ENCODE peak calls at places on chromosomes 7 and 10, in six cellular contexts. D, T, Z, M, O and K are unnamed samples.
A peak's percentile ranks its signal among the peaks of the same experiment; 100 is the strongest.

GRCh38 chr7:22724861-22725260 is 2.1 kb upstream of the IL6 start:
- DNase-seq in M (no peak), D (no peak), O (no peak), T (no peak), Z (peak; percentile 17), K (no peak)

GRCh38 chr7:99374121-99375064 is at the start of gene ARPC1B:
- DNase-seq in T (peak; percentile 89), D (peak; percentile 91), O (peak; percentile 87), Z (peak; percentile 85), M (peak; percentile 68), K (peak; percentile 82)

GRCh38 chr7:132495931-132496330 is 80.3 kb downstream of the PLXNA4 start:
- DNase-seq in M (no peak), D (no peak), O (no peak), T (no peak), Z (no peak), K (no peak)

GRCh38 chr7:134996097-134996550 is 9.8 kb downstream of the AGBL3 start:
- DNase-seq in T (peak; percentile 93), D (no peak), Z (peak; percentile 26), O (no peak), M (no peak), K (no peak)

GRCh38 chr7:2821161-2821841 is 22.8 kb downstream of the GNA12 start:
- DNase-seq in Z (peak; percentile 80), D (no peak), T (peak; percentile 63), O (peak; percentile 67), M (no peak), K (peak; percentile 57)

GRCh38 chr10:43128331-43128730 is 9.9 kb upstream of the CSGALNACT2 start:
- DNase-seq in Z (no peak), D (no peak), M (no peak), O (no peak), T (no peak), K (no peak)

GRCh38 chr7:116354171-116354545 is 143.8 kb downstream of the TES start:
- DNase-seq in T (no peak), O (no peak), Z (peak; percentile 99), D (peak; percentile 44), M (peak; percentile 59), K (no peak)

GRCh38 chr10:61890430-61890829 is 11.1 kb upstream of the ARID5B start:
- DNase-seq in O (no peak), Z (no peak), T (no peak), M (no peak), D (no peak), K (no peak)

GRCh38 chr7:149823631-149824199 is 14.5 kb upstream of the ZNF862 start:
- DNase-seq in M (no peak), Z (no peak), T (no peak), D (no peak), O (no peak), K (peak; percentile 7)

GRCh38 chr7:84145892-84146291 is 48.7 kb downstream of the SEMA3A start:
- DNase-seq in Z (no peak), T (no peak), D (no peak), M (no peak), O (no peak), K (no peak)

GRCh38 chr10:129568562-129569344 is 101.7 kb downstream of the MGMT start:
- DNase-seq in Z (no peak), T (no peak), O (peak; percentile 27), M (no peak), D (no peak), K (no peak)

GRCh38 chr10:100827819-100828743 is 82.7 kb downstream of the PAX2 start:
- DNase-seq in T (peak; percentile 58), D (no peak), M (no peak), Z (no peak), O (no peak), K (peak; percentile 46)
- H3K4me3 ChIP-seq in T (peak overlapping the region; percentile 60), D (peak overlapping the region; percentile 2), M (peak overlapping the region; percentile 24), Z (no peak overlapping the region), O (no peak overlapping the region), K (peak overlapping the region; percentile 30)

GRCh38 chr7:143388051-143388450 is 6.9 kb downstream of the ZYX start:
- DNase-seq in D (no peak), T (no peak), O (no peak), M (no peak), Z (no peak), K (no peak)

GRCh38 chr7:143384741-143385631 is 3.8 kb downstream of the ZYX start:
- DNase-seq in M (peak; percentile 50), T (no peak), Z (peak; percentile 64), D (peak; percentile 51), O (no peak), K (no peak)

GRCh38 chr7:143384148-143384547 is 3.0 kb downstream of the ZYX start:
- DNase-seq in O (no peak), M (no peak), Z (peak; percentile 60), T (no peak), D (no peak), K (peak; percentile 6)

GRCh38 chr7:143387156-143387975 is 6.2 kb downstream of the ZYX start:
- DNase-seq in M (no peak), T (no peak), D (peak; percentile 30), O (no peak), Z (no peak), K (peak; percentile 60)

GRCh38 chr7:143385891-143386781 is 5.0 kb downstream of the ZYX start:
- DNase-seq in M (no peak), T (no peak), D (peak; percentile 70), Z (peak; percentile 53), O (no peak), K (peak; percentile 52)
- H3K4me3 ChIP-seq in M (no peak overlapping the region), T (no peak overlapping the region), D (no peak overlapping the region), Z (no peak overlapping the region), O (no peak overlapping the region), K (no peak overlapping the region)

DNA sequence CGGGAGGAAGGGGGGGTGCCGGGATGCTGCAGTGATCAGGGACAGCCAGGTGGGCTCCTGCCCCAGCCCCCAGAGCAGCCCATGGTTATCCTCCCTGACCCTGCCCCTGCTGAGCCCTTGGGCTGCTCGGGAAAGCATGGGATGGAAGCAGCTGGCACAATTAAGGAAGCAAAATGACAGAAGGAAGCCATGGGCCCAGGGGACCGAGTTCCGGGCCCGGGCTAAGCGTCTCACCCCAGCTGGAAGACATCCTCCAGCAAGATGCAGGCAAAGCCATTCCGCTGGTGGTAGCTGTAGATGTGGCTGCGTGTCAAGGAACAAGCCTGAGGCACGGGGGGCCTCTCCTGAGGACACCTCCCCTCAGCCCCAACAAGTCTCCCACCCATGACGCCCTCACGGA is 1.1 kb downstream of the ATG9B start:
- DNase-seq in Z (no peak), M (no peak), D (no peak), O (no peak), T (no peak), K (no peak)
- H3K4me3 ChIP-seq in Z (no peak overlapping the region), M (no peak overlapping the region), D (no peak overlapping the region), O (no peak overlapping the region), T (no peak overlapping the region), K (no peak overlapping the region)

GRCh38 chr10:35639651-35640311 is 2.3 kb downstream of the FZD8 start:
- DNase-seq in D (peak; percentile 38), Z (peak; percentile 43), M (peak; percentile 16), O (no peak), T (no peak), K (peak; percentile 61)

GRCh38 chr10:35640951-35641429 is 1.1 kb downstream of the FZD8 start:
- DNase-seq in Z (peak; percentile 88), T (peak; percentile 88), D (peak; percentile 63), O (peak; percentile 83), M (peak; percentile 55), K (peak; percentile 77)

GRCh38 chr10:35641430-35642015 is 573 bp downstream of the FZD8 start:
- DNase-seq in T (peak; percentile 38), M (no peak), O (peak; percentile 48), Z (peak; percentile 49), D (no peak), K (no peak)

GRCh38 chr10:35639021-35639521 is 3.0 kb downstream of the FZD8 start:
- DNase-seq in M (no peak), O (no peak), Z (no peak), D (no peak), T (no peak), K (no peak)

DNA sequence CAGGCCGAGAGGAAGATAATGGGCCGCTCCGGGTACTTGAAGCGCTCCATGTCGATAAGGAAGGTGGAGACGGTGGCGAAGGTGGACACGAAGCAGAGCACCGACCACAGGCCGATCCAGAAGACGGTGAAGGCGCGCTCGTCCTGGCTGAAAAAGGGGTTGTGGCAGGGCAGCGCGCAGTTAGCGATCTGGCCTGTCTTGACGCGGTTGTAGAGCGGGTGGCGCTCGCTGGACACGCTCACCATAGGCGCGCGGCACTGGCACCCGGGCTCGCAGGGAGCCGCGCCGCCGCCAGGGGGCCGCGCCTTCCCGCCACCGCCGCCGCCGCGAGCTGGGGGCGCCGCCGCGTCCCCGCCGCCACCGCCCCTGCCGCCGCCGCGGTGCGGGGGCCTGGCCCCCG is 1.6 kb downstream of the FZD8 start:
- DNase-seq in T (peak; percentile 69), Z (peak; percentile 76), M (peak; percentile 42), D (peak; percentile 64), O (peak; percentile 65), K (peak; percentile 87)
- H3K4me3 ChIP-seq in T (peak overlapping the region; percentile 48), Z (peak overlapping the region; percentile 58), M (peak overlapping the region; percentile 37), D (peak overlapping the region; percentile 36), O (no peak overlapping the region), K (peak overlapping the region; percentile 68)

GRCh38 chr10:115981056-115981455 is 291.9 kb downstream of the GFRA1 start:
- DNase-seq in O (no peak), M (no peak), T (no peak), D (no peak), Z (no peak), K (no peak)
- H3K4me3 ChIP-seq in O (no peak overlapping the region), M (no peak overlapping the region), T (no peak overlapping the region), D (no peak overlapping the region), Z (no peak overlapping the region), K (no peak overlapping the region)

GRCh38 chr7:151503902-151504714 is 15.6 kb downstream of the RHEB start:
- DNase-seq in Z (peak; percentile 89), M (peak; percentile 44), T (no peak), D (no peak), O (no peak), K (peak; percentile 68)
- H3K4me3 ChIP-seq in Z (no peak overlapping the region), M (no peak overlapping the region), T (no peak overlapping the region), D (no peak overlapping the region), O (no peak overlapping the region), K (no peak overlapping the region)

GRCh38 chr10:103691723-103692380 is 163.5 kb downstream of the SH3PXD2A start:
- DNase-seq in O (peak; percentile 37), T (peak; percentile 45), D (no peak), M (no peak), Z (no peak), K (no peak)

GRCh38 chr10:103693070-103693811 is 162.1 kb downstream of the SH3PXD2A start:
- DNase-seq in T (peak; percentile 55), D (no peak), O (peak; percentile 60), Z (no peak), M (no peak), K (no peak)

GRCh38 chr10:103695584-103696005 is 159.8 kb downstream of the SH3PXD2A start:
- DNase-seq in Z (peak; percentile 83), T (no peak), O (peak; percentile 58), D (no peak), M (peak; percentile 57), K (no peak)

GRCh38 chr10:103692421-103693069 is 162.8 kb downstream of the SH3PXD2A start:
- DNase-seq in Z (no peak), T (peak; percentile 76), O (peak; percentile 75), M (no peak), D (no peak), K (no peak)

DNA sequence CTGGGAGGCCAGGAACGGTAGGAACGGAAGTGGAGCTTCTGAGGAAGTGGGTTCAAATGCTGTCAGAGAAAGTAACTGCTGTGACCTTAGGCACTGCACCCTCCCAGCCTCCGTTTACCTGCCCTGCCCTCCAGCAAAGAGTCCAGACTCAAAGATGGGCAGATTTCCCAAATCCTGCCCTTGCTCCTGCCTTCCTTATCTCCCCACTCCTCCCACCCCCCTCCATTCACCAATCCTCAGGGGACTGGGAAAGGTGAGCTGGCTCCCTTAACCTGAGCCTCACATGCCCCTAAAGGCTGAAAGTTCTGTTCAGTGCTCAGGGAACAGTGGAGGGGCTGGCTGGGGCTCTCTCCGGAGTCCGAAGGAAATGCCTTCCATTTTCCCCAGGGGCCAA is 161.6 kb downstream of the SH3PXD2A start:
- DNase-seq in O (no peak), D (no peak), M (no peak), Z (no peak), T (no peak), K (no peak)
- H3K4me3 ChIP-seq in O (peak overlapping the region; percentile 69), D (no peak overlapping the region), M (peak overlapping the region; percentile 33), Z (no peak overlapping the region), T (peak overlapping the region; percentile 62), K (no peak overlapping the region)